ENCODE peak calls at places on chromosomes 12 and 14, in four cellular contexts. D, N, B and Y are unnamed samples.

GRCh38 chr14:20714593-20715250 is 26.2 kb downstream of the ANG start:
- DNase-seq in D (no peak), N (no peak), B (peak), Y (peak)

GRCh38 chr14:92039720-92040430 is at the start of gene TRIP11:
- DNase-seq in D (peak), N (peak), B (peak), Y (peak)

GRCh38 chr14:64756712-64757111 is 52.5 kb downstream of the PLEKHG3 start:
- DNase-seq in D (no peak), N (no peak), B (no peak), Y (no peak)

GRCh38 chr12:109154485-109155438 is 38.4 kb downstream of the ACACB start:
- DNase-seq in D (peak), N (peak), B (peak), Y (peak)

GRCh38 chr12:56469007-56469930 is 891 bp downstream of the SPRYD4 start:
- DNase-seq in D (no peak), N (peak), B (no peak), Y (no peak)

GRCh38 chr14:23128969-23129758 is 10.1 kb upstream of the CEBPE start:
- DNase-seq in D (no peak), N (no peak), B (no peak), Y (no peak)

GRCh38 chr14:96589577-96589976 is 87.4 kb downstream of the PAPOLA start:
- DNase-seq in D (no peak), N (no peak), B (no peak), Y (no peak)

GRCh38 chr12:104522985-104523719 is 66.4 kb downstream of the CHST11 start:
- DNase-seq in D (no peak), N (peak), B (no peak), Y (no peak)

GRCh38 chr14:59564356-59564755 is 12.3 kb downstream of the CCDC175 start:
- DNase-seq in D (no peak), N (no peak), B (no peak), Y (no peak)

GRCh38 chr12:46269429-46270241 is 792 bp upstream of the SLC38A1 start:
- DNase-seq in D (no peak), N (peak), B (no peak), Y (no peak)

GRCh38 chr12:108226866-108227265 is 97.8 kb downstream of the WSCD2 start:
- DNase-seq in D (no peak), N (no peak), B (no peak), Y (no peak)

GRCh38 chr14:69535230-69535848 is 39.3 kb downstream of the CCDC177 start:
- DNase-seq in D (peak), N (no peak), B (peak), Y (no peak)

GRCh38 chr12:51820721-51821422 is 27.6 kb downstream of the FIGNL2 start:
- DNase-seq in D (peak), N (peak), B (no peak), Y (no peak)

GRCh38 chr14:84792722-84793410 is 737.1 kb upstream of the FLRT2 start:
- DNase-seq in D (no peak), N (no peak), B (no peak), Y (no peak)

GRCh38 chr14:100030441-100031153 is 34.6 kb upstream of the EVL start:
- DNase-seq in D (peak), N (no peak), B (no peak), Y (peak)

GRCh38 chr14:50875359-50876090 is 3.7 kb downstream of the ABHD12B start:
- DNase-seq in D (peak), N (peak), B (no peak), Y (peak)

GRCh38 chr12:70920891-70921290 is 353 bp upstream of the PTPRR start:
- DNase-seq in D (no peak), N (no peak), B (no peak), Y (no peak)

GRCh38 chr14:73465833-73466532 is 7.6 kb upstream of the NUMB start:
- DNase-seq in D (no peak), N (no peak), B (no peak), Y (no peak)

GRCh38 chr12:50569876-50570275 is 65.1 kb downstream of the DIP2B start:
- DNase-seq in D (peak), N (no peak), B (no peak), Y (no peak)

GRCh38 chr14:88476375-88476774 is 78.4 kb downstream of the PTPN21 start:
- DNase-seq in D (peak), N (no peak), B (no peak), Y (no peak)

GRCh38 chr14:102020058-102020971 is 55.9 kb downstream of the DYNC1H1 start:
- DNase-seq in D (peak), N (no peak), B (no peak), Y (peak)

GRCh38 chr12:56658921-56659320 is 13.1 kb upstream of the ATP5F1B start:
- DNase-seq in D (no peak), N (peak), B (no peak), Y (no peak)

GRCh38 chr12:8681129-8681902 is 16.5 kb upstream of the RIMKLB start:
- DNase-seq in D (peak), N (no peak), B (no peak), Y (peak)

GRCh38 chr12:31386364-31386777 is 60.4 kb upstream of the SINHCAF start:
- DNase-seq in D (no peak), N (no peak), B (no peak), Y (no peak)

GRCh38 chr14:78701246-78701645 is 531.1 kb downstream of the NRXN3 start:
- DNase-seq in D (peak), N (no peak), B (no peak), Y (no peak)

GRCh38 chr12:56590237-56590830 is 39.8 kb downstream of the BAZ2A start:
- DNase-seq in D (no peak), N (peak), B (no peak), Y (no peak)

DNA sequence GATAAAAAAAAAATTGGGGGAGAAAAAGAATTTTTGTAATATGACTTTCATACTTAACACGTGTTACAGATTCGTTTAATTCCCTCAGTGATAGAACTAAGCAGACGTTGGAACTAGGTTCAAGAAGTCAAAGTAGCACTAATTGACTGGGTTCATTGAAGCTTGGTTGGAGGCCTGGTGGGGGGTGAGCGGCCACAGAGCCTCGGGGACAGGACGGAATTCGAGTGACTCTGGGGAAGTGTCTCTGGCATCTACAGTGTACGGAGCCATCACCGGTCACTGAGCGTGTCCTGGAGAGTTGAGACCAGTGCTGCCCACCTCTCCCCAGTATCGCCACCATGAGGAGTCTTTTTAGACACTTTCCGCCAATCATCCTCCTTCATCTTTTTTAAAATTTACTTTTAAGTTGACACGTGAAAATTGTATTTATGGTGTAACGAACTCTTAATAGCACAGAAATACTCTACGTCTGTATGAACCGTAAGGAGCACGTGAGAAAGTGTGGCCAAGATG is 1.3 kb downstream of the ZFYVE21 start:
- DNase-seq in D (no peak), N (no peak), B (no peak), Y (no peak)
- H3K4me3 ChIP-seq in D (peak), N (peak), B (peak), Y (peak)

GRCh38 chr14:53399057-53399456 is 245.9 kb upstream of the DDHD1 start:
- DNase-seq in D (peak), N (peak), B (no peak), Y (peak)
- TF ChIP-seq CTCF in D (peak), N (peak), B (no peak), Y (peak)

GRCh38 chr14:75049136-75049535 is 2.1 kb downstream of the MLH3 start:
- DNase-seq in D (no peak), N (no peak), B (peak), Y (no peak)
- H3K4me3 ChIP-seq in D (no peak), N (no peak), B (peak), Y (no peak)

DNA sequence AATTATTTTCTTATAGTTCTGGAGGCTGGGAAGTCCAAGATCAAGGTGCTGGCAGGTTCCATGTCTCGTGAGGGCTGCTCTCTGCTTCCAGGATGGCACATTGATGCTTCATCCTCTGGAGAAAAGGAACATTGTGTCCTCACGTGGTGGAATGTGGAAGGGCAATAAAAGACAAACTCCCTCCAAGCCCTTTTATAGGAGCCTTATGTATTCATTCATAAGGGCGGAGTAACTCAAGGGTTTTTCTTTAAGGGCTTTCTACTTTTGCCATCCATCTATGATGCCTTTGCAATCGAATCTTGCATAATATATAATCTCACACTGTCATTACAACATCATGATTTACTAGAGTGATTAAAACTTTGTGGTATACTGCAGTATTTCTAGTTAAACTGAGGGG is 132.7 kb upstream of the DDHD1 start:
- DNase-seq in D (no peak), N (no peak), B (no peak), Y (no peak)
- TF ChIP-seq CTCF in D (peak), N (no peak), B (no peak), Y (no peak)

DNA sequence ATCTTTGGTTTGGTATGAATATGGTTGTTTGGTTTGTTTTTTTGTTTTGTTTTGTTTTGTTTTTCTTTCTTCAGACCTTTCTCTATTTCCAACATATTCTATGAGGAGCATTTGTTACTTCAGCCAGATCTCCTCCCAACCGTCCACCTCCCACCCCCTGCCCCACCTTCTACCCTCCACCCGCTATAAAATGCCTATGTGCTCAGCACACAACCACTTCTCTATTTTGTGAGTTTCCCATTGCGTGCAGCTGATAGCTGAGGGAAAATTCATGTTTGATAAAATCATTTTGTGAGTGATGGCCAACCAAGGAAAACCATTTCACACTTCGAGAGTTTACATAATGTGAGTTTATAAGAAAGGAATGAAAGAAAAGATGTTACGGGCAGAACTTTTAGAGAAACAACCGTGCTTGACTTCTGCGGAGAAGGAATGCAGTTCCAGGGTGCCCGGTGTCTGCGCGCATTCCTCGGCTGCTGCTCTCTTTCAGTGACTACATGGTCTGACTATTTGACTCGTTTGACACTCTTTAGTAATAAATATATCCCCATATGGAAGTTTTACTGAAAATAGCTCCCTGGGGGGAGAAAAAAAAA is 140.9 kb downstream of the EFCAB11 start:
- DNase-seq in D (peak), N (no peak), B (no peak), Y (peak)
- H3K4me3 ChIP-seq in D (peak), N (no peak), B (peak), Y (peak)

DNA sequence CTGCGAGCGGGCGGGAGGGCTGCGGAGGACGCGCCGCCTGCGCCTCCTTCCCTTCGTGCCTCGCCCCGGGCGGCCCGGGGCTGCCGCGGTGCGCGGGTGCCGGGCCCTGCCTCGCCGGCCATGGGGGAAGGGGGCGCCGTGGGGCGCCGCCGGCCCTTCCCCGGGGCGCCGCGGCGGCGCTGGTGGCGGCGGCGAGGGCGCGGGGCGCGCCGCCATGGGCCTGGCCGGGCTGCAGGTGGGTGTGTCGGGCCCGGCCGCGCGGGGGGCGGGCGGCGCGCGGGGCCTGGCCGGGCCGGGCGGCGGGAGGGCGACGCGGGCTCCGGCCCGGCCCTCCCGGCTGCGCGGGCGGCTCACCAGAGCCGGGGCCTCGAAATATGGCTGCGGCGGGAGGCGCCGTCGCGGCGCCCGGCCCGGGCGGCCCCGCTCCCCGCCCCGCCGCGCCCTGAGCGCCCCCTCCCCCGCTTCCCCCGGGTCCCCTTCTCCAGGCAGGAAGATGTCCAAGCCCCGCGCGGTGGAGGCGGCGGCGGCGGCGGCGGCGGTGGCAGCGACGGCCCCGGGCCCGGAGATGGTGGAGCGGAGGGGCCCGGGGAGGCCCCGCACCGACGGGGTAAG is 5.1 kb downstream of the KMT5A start:
- DNase-seq in D (no peak), N (no peak), B (no peak), Y (no peak)
- TF ChIP-seq CTCF in D (no peak), N (no peak), B (no peak), Y (no peak)